ENCODE peak calls at places on chromosomes 12 and 14, in ten cellular contexts. S is PC-3; J is CD4-positive, alpha-beta memory T cell; X is suprapubic skin; F is adrenal gland; L is heart left ventricle; R is tibial nerve; T is left ventricle myocardium inferior; M is mesenchymal stem cell; W is GM23248. B is an unnamed sample.

GRCh38 chr12:19018302-19018980 is 111.1 kb upstream of the PLEKHA5 start:
- DNase-seq in L (no peak), W (peak; percentile 85), M (peak; percentile 76), T (no peak), S (peak; percentile 77), F (no peak), R (no peak), J (no peak), X (no peak), B (no peak)

GRCh38 chr12:124321040-124321481 is 26.2 kb downstream of the RFLNA start:
- DNase-seq in S (peak; percentile 81), J (peak; percentile 33), F (peak; percentile 80), T (peak; percentile 68), R (peak; percentile 76), W (peak; percentile 72), L (peak; percentile 58), M (peak; percentile 62), X (no peak), B (no peak)

GRCh38 chr12:57765003-57765697 is 1.7 kb downstream of the CYP27B1 start:
- DNase-seq in F (peak; percentile 55), X (no peak), M (peak; percentile 55), L (no peak), W (peak; percentile 69), R (no peak), S (peak; percentile 55), T (peak; percentile 34), J (peak; percentile 39), B (no peak)

GRCh38 chr14:63893701-63894458 is 41.1 kb downstream of the SYNE2 start:
- DNase-seq in J (no peak), R (peak; percentile 62), F (no peak), L (peak; percentile 31), S (no peak), M (peak; percentile 62), X (no peak), T (peak; percentile 53), W (peak; percentile 80), B (no peak)

GRCh38 chr12:25384038-25384953 is 133.6 kb upstream of the KRAS start:
- DNase-seq in L (no peak), F (peak; percentile 25), M (peak; percentile 8), T (no peak), R (no peak), S (no peak), J (peak; percentile 4), W (no peak), X (no peak), B (no peak)

GRCh38 chr12:2974560-2974971 is 15.4 kb downstream of the TEAD4 start:
- DNase-seq in R (no peak), M (peak; percentile 27), F (no peak), S (no peak), W (peak; percentile 40), J (no peak), X (no peak), L (no peak), T (no peak), B (no peak)

GRCh38 chr12:113268136-113268535 is 46.9 kb downstream of the TPCN1 start:
- DNase-seq in L (no peak), M (no peak), J (no peak), S (no peak), W (no peak), R (no peak), X (no peak), T (no peak), F (no peak), B (no peak)

GRCh38 chr14:35878272-35879140 is 52.4 kb downstream of the BRMS1L start:
- DNase-seq in R (peak; percentile 29), F (peak; percentile 75), J (no peak), T (no peak), L (peak; percentile 32), S (peak; percentile 94), M (peak; percentile 94), W (peak; percentile 89), X (no peak), B (no peak)

GRCh38 chr12:127381043-127381668 is 885.8 kb upstream of the TMEM132C start:
- DNase-seq in L (peak; percentile 20), S (peak; percentile 85), W (peak; percentile 57), T (peak; percentile 16), X (no peak), F (peak; percentile 25), J (peak; percentile 6), M (peak; percentile 23), R (no peak), B (no peak)

GRCh38 chr12:46494424-46494823 is 121.9 kb upstream of the SLC38A2 start:
- DNase-seq in F (no peak), J (no peak), R (no peak), X (no peak), L (no peak), T (no peak), W (peak; percentile 63), S (peak; percentile 65), M (peak; percentile 58), B (no peak)

GRCh38 chr12:106717671-106718070 is 56.8 kb upstream of the RIC8B start:
- DNase-seq in L (no peak), X (no peak), R (no peak), F (no peak), M (no peak), J (no peak), S (no peak), W (no peak), T (no peak), B (no peak)

GRCh38 chr14:68704736-68705720 is 87.8 kb downstream of the ZFP36L1 start:
- DNase-seq in L (no peak), X (peak; percentile 62), F (peak; percentile 82), J (no peak), T (no peak), S (peak; percentile 67), W (peak; percentile 92), M (no peak), R (no peak), B (no peak)

GRCh38 chr12:62542814-62543213 is 76.2 kb downstream of the MON2 start:
- DNase-seq in T (no peak), X (no peak), J (no peak), R (no peak), F (no peak), M (no peak), W (no peak), L (no peak), S (no peak), B (no peak)

GRCh38 chr14:53501361-53502320 is 348.5 kb upstream of the DDHD1 start:
- DNase-seq in T (no peak), J (no peak), W (peak; percentile 63), X (no peak), M (peak; percentile 86), L (no peak), S (no peak), R (no peak), F (no peak), B (no peak)

GRCh38 chr14:30270200-30271161 is 288.5 kb upstream of the G2E3 start:
- DNase-seq in X (peak; percentile 87), S (peak; percentile 88), R (peak; percentile 83), L (peak; percentile 68), F (peak; percentile 89), W (peak; percentile 84), M (peak; percentile 82), T (peak; percentile 81), J (peak; percentile 26), B (no peak)

GRCh38 chr12:86134571-86134970 is 121.6 kb downstream of the MGAT4C start:
- DNase-seq in F (no peak), J (no peak), S (peak; percentile 50), T (no peak), M (peak; percentile 41), W (peak; percentile 5), L (no peak), R (no peak), X (no peak), B (no peak)

DNA sequence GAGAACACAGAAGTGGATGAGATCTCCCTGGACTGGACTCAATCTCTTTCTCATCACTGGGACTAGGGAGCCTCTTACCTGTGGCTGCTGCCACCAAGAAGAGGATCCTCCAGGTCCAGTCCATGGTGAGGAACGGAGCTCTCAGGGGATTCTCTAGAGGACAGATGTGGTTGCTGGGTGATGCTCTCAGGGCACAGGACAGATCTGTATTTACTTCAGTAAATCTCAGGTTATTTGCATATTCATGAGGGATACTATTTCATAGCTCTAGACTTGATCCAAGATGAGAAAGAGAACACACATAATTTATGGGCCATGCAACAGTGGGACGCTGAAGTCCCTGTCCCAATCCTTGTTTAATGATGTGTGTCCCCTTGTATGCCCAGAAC is 460.5 kb downstream of the TMEM121 start:
- DNase-seq in M (no peak), J (no peak), T (no peak), R (no peak), W (no peak), S (no peak), L (no peak), F (no peak), X (no peak), B (no peak)
- H3K9me3 ChIP-seq in M (no peaks in the 10 kb centered on the region), J (no peaks in the 10 kb centered on the region), T (no peaks in the 10 kb centered on the region), R (no peaks in the 10 kb centered on the region), W (no peaks in the 10 kb centered on the region), S (no peaks in the 10 kb centered on the region), L (no peaks in the 10 kb centered on the region), F (no peaks in the 10 kb centered on the region), X (no peaks in the 10 kb centered on the region), B (no peaks in the 10 kb centered on the region)

DNA sequence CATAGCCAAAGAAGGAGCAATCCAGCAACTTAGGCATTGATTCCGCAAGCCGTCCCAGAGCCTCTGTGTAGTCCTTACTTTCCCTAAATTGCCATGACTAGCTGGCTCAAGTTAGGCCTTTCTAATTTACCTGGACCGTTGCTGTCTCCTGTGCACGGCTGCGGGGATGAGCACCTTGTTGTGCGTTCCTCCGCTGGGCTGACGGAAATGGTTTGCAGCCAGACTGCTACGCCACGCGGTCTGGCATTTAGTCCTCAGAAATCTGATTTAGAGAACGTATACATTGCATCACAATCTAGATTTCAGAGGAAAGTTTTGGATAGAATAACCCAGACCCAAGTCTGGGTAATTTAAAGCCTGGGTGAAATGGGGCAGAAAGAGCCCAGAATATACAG is 133.2 kb upstream of the ARHGAP5 start:
- DNase-seq in F (no peak), X (no peak), M (no peak), W (no peak), R (no peak), S (no peak), J (no peak), T (no peak), L (no peak), B (no peak)
- H3K4me1 ChIP-seq in F (no peaks in the 10 kb centered on the region), X (peaks cover 11% of the 10 kb centered on the region), M (no peaks in the 10 kb centered on the region), W (no peaks in the 10 kb centered on the region), R (no peaks in the 10 kb centered on the region), S (peaks cover 9% of the 10 kb centered on the region), J (peaks cover 52% of the 10 kb centered on the region), T (peaks cover 28% of the 10 kb centered on the region), L (peaks cover 8% of the 10 kb centered on the region), B (peaks cover 6% of the 10 kb centered on the region)

DNA sequence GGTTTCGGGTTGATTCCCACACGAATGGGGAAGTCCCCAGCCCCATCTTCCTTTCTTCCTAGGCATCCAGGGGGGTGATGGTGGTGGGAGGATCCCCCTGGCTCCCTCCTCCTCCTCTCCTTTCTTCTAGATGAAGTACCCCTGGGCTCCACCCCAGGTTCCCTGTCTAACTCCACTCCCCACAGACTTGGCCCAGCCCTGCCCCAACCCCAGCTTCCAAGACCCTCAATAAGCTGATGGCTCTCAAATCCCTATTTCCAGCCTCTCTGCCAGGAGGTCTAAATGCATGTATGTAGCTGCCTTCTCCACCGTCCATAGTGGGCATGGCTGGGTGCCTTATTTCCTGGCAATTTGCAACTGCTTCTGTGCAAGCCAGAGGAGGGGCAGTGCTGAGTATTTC is 383.7 kb downstream of the BCL11B start:
- DNase-seq in W (no peak), R (no peak), T (no peak), F (no peak), X (no peak), M (no peak), J (no peak), L (no peak), S (no peak), B (no peak)
- H3K9me3 ChIP-seq in W (no peaks in the 10 kb centered on the region), R (no peaks in the 10 kb centered on the region), T (peaks cover 10% of the 10 kb centered on the region), F (no peaks in the 10 kb centered on the region), X (no peaks in the 10 kb centered on the region), M (peaks cover under 1% of the 10 kb centered on the region), J (no peaks in the 10 kb centered on the region), L (no peaks in the 10 kb centered on the region), S (no peaks in the 10 kb centered on the region), B (no peaks in the 10 kb centered on the region)

GRCh38 chr14:85514487-85514886 is 15.5 kb upstream of the FLRT2 start:
- DNase-seq in L (no peak), J (no peak), R (no peak), T (no peak), W (no peak), S (no peak), X (no peak), M (no peak), F (no peak), B (no peak)
- H3K4me1 ChIP-seq in L (no peaks in the 10 kb centered on the region), J (no peaks in the 10 kb centered on the region), R (no peaks in the 10 kb centered on the region), T (no peaks in the 10 kb centered on the region), W (peaks cover 26% of the 10 kb centered on the region), S (peaks cover 5% of the 10 kb centered on the region), X (peaks cover 7% of the 10 kb centered on the region), M (no peaks in the 10 kb centered on the region), F (no peaks in the 10 kb centered on the region), B (no peaks in the 10 kb centered on the region)

B was measured in esophagus squamous epithelium.